ENCODE peak calls at places on chromosomes 2 and 18, in eight cellular contexts. K, I, Y, T, B, E, F and J are unnamed samples.

GRCh38 chr2:45938649-45939511 is 287.4 kb downstream of the PRKCE start:
- DNase-seq in K (peak), I (peak), Y (peak), T (peak), B (peak), E (no peak), F (no peak), J (no peak)

GRCh38 chr2:10524341-10524740 is 76.2 kb upstream of the ODC1 start:
- DNase-seq in K (no peak), I (no peak), Y (no peak), T (no peak), B (no peak), E (no peak), F (no peak), J (no peak)

GRCh38 chr18:59767732-59768131 is 70.5 kb upstream of the CCBE1 start:
- DNase-seq in K (no peak), I (no peak), Y (no peak), T (no peak), B (no peak), E (no peak), F (no peak), J (no peak)

GRCh38 chr2:157897106-157897971 is 21.2 kb upstream of the ACVR1 start:
- DNase-seq in K (no peak), I (no peak), Y (no peak), T (no peak), B (no peak), E (peak), F (no peak), J (no peak)

GRCh38 chr18:76435321-76435989 is 59.6 kb downstream of the ZNF516 start:
- DNase-seq in K (no peak), I (no peak), Y (no peak), T (no peak), B (no peak), E (no peak), F (no peak), J (no peak)

GRCh38 chr2:40218679-40219078 is 233.2 kb downstream of the SLC8A1 start:
- DNase-seq in K (no peak), I (no peak), Y (no peak), T (no peak), B (peak), E (peak), F (no peak), J (no peak)

GRCh38 chr2:18066894-18067293 is 188.4 kb downstream of the KCNS3 start:
- DNase-seq in K (no peak), I (no peak), Y (no peak), T (no peak), B (no peak), E (no peak), F (no peak), J (no peak)

GRCh38 chr2:26438926-26439325 is 37.2 kb downstream of the DRC1 start:
- DNase-seq in K (no peak), I (no peak), Y (no peak), T (no peak), B (no peak), E (no peak), F (no peak), J (no peak)

GRCh38 chr2:74767618-74768017 is 66.3 kb upstream of the HK2 start:
- DNase-seq in K (no peak), I (no peak), Y (no peak), T (no peak), B (no peak), E (no peak), F (no peak), J (no peak)

GRCh38 chr18:2994603-2995432 is 18.1 kb downstream of the LPIN2 start:
- DNase-seq in K (peak), I (no peak), Y (no peak), T (no peak), B (peak), E (peak), F (peak), J (no peak)
- TF ChIP-seq CTCF in K (no peak), I (peak), Y (no peak), T (peak), B (peak), E (peak), F (peak), J (no peak)

GRCh38 chr2:207470700-207471070 is 59.1 kb upstream of the CREB1 start:
- DNase-seq in K (no peak), I (no peak), Y (no peak), T (no peak), B (peak), E (no peak), F (no peak), J (no peak)
- TF ChIP-seq CTCF in K (no peak), I (no peak), Y (no peak), T (peak), B (peak), E (no peak), F (no peak), J (no peak)

GRCh38 chr2:78980871-78981270 is 44.6 kb upstream of the REG3G start:
- DNase-seq in K (no peak), I (no peak), Y (no peak), T (no peak), B (no peak), E (no peak), F (no peak), J (no peak)

GRCh38 chr2:78977661-78978145 is 47.8 kb upstream of the REG3G start:
- DNase-seq in K (no peak), I (no peak), Y (no peak), T (no peak), B (no peak), E (peak), F (no peak), J (no peak)

GRCh38 chr2:78978340-78978739 is 47.2 kb upstream of the REG3G start:
- DNase-seq in K (no peak), I (no peak), Y (no peak), T (no peak), B (no peak), E (no peak), F (no peak), J (no peak)

GRCh38 chr2:78982638-78983330 is 42.7 kb upstream of the REG3G start:
- DNase-seq in K (no peak), I (no peak), Y (no peak), T (no peak), B (no peak), E (no peak), F (no peak), J (no peak)

GRCh38 chr2:78979380-78980238 is 45.9 kb upstream of the REG3G start:
- DNase-seq in K (peak), I (no peak), Y (no peak), T (no peak), B (peak), E (peak), F (peak), J (peak)
- TF ChIP-seq CTCF in K (peak), I (peak), Y (no peak), T (peak), B (peak), E (peak), F (peak), J (peak)

GRCh38 chr18:32308493-32309120 is 118.8 kb downstream of the MEP1B start:
- DNase-seq in K (no peak), I (peak), Y (no peak), T (peak), B (no peak), E (no peak), F (no peak), J (no peak)
- TF ChIP-seq CTCF in K (no peak), I (no peak), Y (no peak), T (no peak), B (no peak), E (no peak), F (no peak), J (no peak)